ENCODE peak calls at places on chromosomes 5 and 9, in eight cellular contexts. M is ovary, X is SK-N-SH, W is adrenal gland, Y is fibroblast of lung, T is mesenchymal stem cell, P is pancreas, J is psoas muscle. Z is an unnamed sample.

GRCh38 chr9:108057421-108058136 is 568.0 kb upstream of the KLF4 start:
- DNase-seq in X (no peak), T (peak), W (peak), Y (peak), J (no peak), M (no peak), P (no peak), Z (no peak)

GRCh38 chr9:81312346-81312745 is 377.0 kb downstream of the TLE1 start:
- DNase-seq in W (no peak), Y (no peak), P (no peak), X (peak), T (no peak), M (no peak), J (no peak), Z (no peak)

GRCh38 chr9:114409103-114409780 is 21.5 kb upstream of the AKNA start:
- DNase-seq in Y (peak), T (peak), W (no peak), X (no peak), P (no peak), M (no peak), J (no peak), Z (no peak)

GRCh38 chr5:148839960-148840359 is 13.5 kb downstream of the ADRB2 start:
- DNase-seq in W (no peak), X (no peak), M (no peak), Y (no peak), T (no peak), P (no peak), J (no peak), Z (no peak)

GRCh38 chr5:173240091-173241050 is 5.4 kb upstream of the NKX2-5 start:
- DNase-seq in P (no peak), W (no peak), Y (no peak), M (no peak), T (peak), J (no peak), X (no peak), Z (no peak)

GRCh38 chr9:70263421-70263820 is 4.6 kb downstream of the SMC5 start:
- DNase-seq in P (no peak), J (no peak), X (no peak), T (peak), M (no peak), Y (peak), W (no peak), Z (no peak)

GRCh38 chr5:113682497-113683136 is 169.1 kb downstream of the YTHDC2 start:
- DNase-seq in Y (no peak), J (no peak), W (no peak), M (no peak), T (peak), P (no peak), X (no peak), Z (no peak)

GRCh38 chr5:58185397-58186195 is 274.3 kb downstream of the PLK2 start:
- DNase-seq in X (no peak), J (no peak), Y (peak), M (no peak), T (no peak), W (no peak), P (no peak), Z (no peak)

GRCh38 chr5:1321576-1321975 is 23.3 kb downstream of the CLPTM1L start:
- DNase-seq in P (no peak), Y (no peak), J (no peak), W (no peak), T (no peak), X (no peak), M (peak), Z (peak)

GRCh38 chr9:84331119-84331791 is 9.3 kb downstream of the SLC28A3 start:
- DNase-seq in M (no peak), W (no peak), Y (no peak), X (no peak), P (no peak), J (no peak), T (peak), Z (no peak)

GRCh38 chr5:173888473-173889135 is 455 bp downstream of the CPEB4 start:
- DNase-seq in P (peak), Y (no peak), T (peak), M (peak), X (peak), J (peak), W (no peak), Z (peak)

GRCh38 chr5:10157085-10157669 is 92.5 kb downstream of the ATPSCKMT start:
- DNase-seq in P (no peak), W (no peak), Y (no peak), M (no peak), T (no peak), X (no peak), J (no peak), Z (peak)

GRCh38 chr9:112157087-112157486 is 18.0 kb downstream of the SUSD1 start:
- DNase-seq in M (no peak), Y (no peak), W (no peak), T (no peak), X (no peak), J (no peak), P (no peak), Z (no peak)

GRCh38 chr9:71509054-71509453 is 259.3 kb downstream of the CEMIP2 start:
- DNase-seq in J (no peak), X (no peak), W (no peak), Y (no peak), P (no peak), T (no peak), M (no peak), Z (no peak)

GRCh38 chr5:170333161-170333909 is 35.8 kb upstream of the LCP2 start:
- DNase-seq in M (no peak), J (no peak), T (no peak), Y (no peak), X (no peak), W (peak), P (no peak), Z (no peak)

GRCh38 chr9:114894801-114895433 is 35.5 kb downstream of the TNFSF8 start:
- DNase-seq in Y (peak), X (no peak), J (no peak), M (no peak), P (no peak), W (peak), T (peak), Z (no peak)

GRCh38 chr5:180202939-180203573 is 6.0 kb downstream of the RASGEF1C start:
- DNase-seq in W (no peak), J (no peak), T (no peak), Y (no peak), X (no peak), P (no peak), M (no peak), Z (no peak)

GRCh38 chr5:83720805-83721431 is at the start of gene HAPLN1:
- DNase-seq in X (no peak), Y (peak), P (no peak), T (peak), W (no peak), J (no peak), M (no peak), Z (peak)

GRCh38 chr5:123997354-123998215 is 485.6 kb downstream of the CSNK1G3 start:
- DNase-seq in J (no peak), W (no peak), M (no peak), X (peak), P (no peak), Y (peak), T (peak), Z (no peak)

GRCh38 chr5:120436996-120437395 is 27.1 kb upstream of the PRR16 start:
- DNase-seq in J (no peak), Y (peak), M (no peak), X (no peak), W (no peak), P (no peak), T (no peak), Z (no peak)

GRCh38 chr9:76441551-76442322 is 17.2 kb upstream of the GCNT1 start:
- DNase-seq in T (peak), M (no peak), P (no peak), Y (peak), W (no peak), J (no peak), X (no peak), Z (no peak)

GRCh38 chr9:104080983-104081382 is 13.1 kb upstream of the SMC2 start:
- DNase-seq in W (no peak), M (no peak), X (no peak), T (no peak), J (no peak), P (no peak), Y (no peak), Z (peak)

GRCh38 chr9:33375238-33375840 is 27.0 kb downstream of the AQP7 start:
- DNase-seq in T (no peak), X (no peak), M (no peak), Y (peak), J (peak), W (no peak), P (no peak), Z (peak)

GRCh38 chr5:120088831-120089230 is 375.3 kb upstream of the PRR16 start:
- DNase-seq in J (no peak), W (no peak), Y (peak), X (no peak), T (no peak), M (no peak), P (no peak), Z (no peak)

GRCh38 chr5:68991279-68991678 is 102.5 kb upstream of the SLC30A5 start:
- DNase-seq in W (no peak), Y (no peak), J (no peak), M (no peak), T (no peak), X (no peak), P (no peak), Z (no peak)

GRCh38 chr5:166907314-166907713 is 1384.1 kb upstream of the WWC1 start:
- DNase-seq in T (peak), W (no peak), X (no peak), J (no peak), P (no peak), M (no peak), Y (peak), Z (no peak)

GRCh38 chr5:66021585-66021984 is 95.2 kb downstream of the ERBIN start:
- DNase-seq in T (no peak), J (no peak), P (no peak), X (no peak), M (no peak), Y (no peak), W (no peak), Z (no peak)

GRCh38 chr9:135062254-135062653 is 25.2 kb upstream of the OLFM1 start:
- DNase-seq in P (no peak), W (no peak), Y (no peak), J (no peak), M (no peak), X (no peak), T (no peak), Z (no peak)

GRCh38 chr9:96420468-96421219 is 2.5 kb upstream of the ZNF367 start:
- DNase-seq in Y (peak), W (peak), J (no peak), P (peak), T (peak), X (no peak), M (no peak), Z (no peak)

GRCh38 chr9:78963911-78964310 is 607.9 kb upstream of the TLE4 start:
- DNase-seq in M (no peak), P (no peak), J (no peak), X (no peak), W (no peak), T (no peak), Y (no peak), Z (no peak)

GRCh38 chr9:88605500-88606172 is 70.7 kb downstream of the NXNL2 start:
- DNase-seq in T (peak), X (no peak), Y (peak), M (no peak), W (no peak), J (no peak), P (no peak), Z (no peak)

GRCh38 chr9:19660019-19660418 is 128.8 kb downstream of the SLC24A2 start:
- DNase-seq in T (no peak), M (no peak), Y (no peak), W (no peak), J (no peak), X (no peak), P (no peak), Z (no peak)

GRCh38 chr5:171367424-171368370 is 20.0 kb upstream of the NPM1 start:
- DNase-seq in T (peak), P (no peak), Y (peak), W (no peak), M (no peak), J (no peak), X (no peak), Z (no peak)

GRCh38 chr5:16866795-16867584 is 69.1 kb downstream of the MYO10 start:
- DNase-seq in M (no peak), Y (peak), J (no peak), W (no peak), P (peak), X (peak), T (peak), Z (peak)

GRCh38 chr9:130054428-130054786 is 701 bp downstream of the GPR107 start:
- DNase-seq in T (no peak), P (no peak), W (no peak), M (no peak), Y (no peak), X (no peak), J (no peak), Z (no peak)
- H3K27ac ChIP-seq in T (peak), P (peak), W (peak), M (peak), Y (peak), X (peak), J (peak), Z (peak)

GRCh38 chr9:7704543-7704942 is 95.0 kb downstream of the DMAC1 start:
- DNase-seq in P (no peak), T (no peak), J (no peak), Y (no peak), X (no peak), W (no peak), M (no peak), Z (no peak)
- H3K4me3 ChIP-seq in P (no peak), T (no peak), J (no peak), Y (no peak), X (no peak), W (no peak), M (no peak), Z (no peak)

GRCh38 chr9:136361757-136362449 is 1.6 kb downstream of the DNLZ start:
- DNase-seq in T (no peak), X (no peak), P (no peak), J (no peak), W (no peak), Y (no peak), M (no peak), Z (no peak)
- H3K27ac ChIP-seq in T (no peak), X (no peak), P (no peak), J (no peak), W (no peak), Y (peak), M (no peak), Z (no peak)

GRCh38 chr5:141051526-141051876 is 327 bp downstream of the PCDHB1 start:
- DNase-seq in J (no peak), W (no peak), X (peak), Y (no peak), M (no peak), T (no peak), P (no peak), Z (no peak)
- H3K4me3 ChIP-seq in J (peak), W (peak), X (peak), Y (no peak), M (peak), T (peak), P (peak), Z (peak)

GRCh38 chr5:112635771-112636170 is 101.9 kb upstream of the APC start:
- DNase-seq in J (no peak), W (no peak), X (no peak), M (no peak), Y (no peak), T (no peak), P (no peak), Z (no peak)
- H3K27ac ChIP-seq in J (no peak), W (no peak), X (no peak), M (no peak), Y (no peak), T (peak), P (no peak), Z (no peak)

DNA sequence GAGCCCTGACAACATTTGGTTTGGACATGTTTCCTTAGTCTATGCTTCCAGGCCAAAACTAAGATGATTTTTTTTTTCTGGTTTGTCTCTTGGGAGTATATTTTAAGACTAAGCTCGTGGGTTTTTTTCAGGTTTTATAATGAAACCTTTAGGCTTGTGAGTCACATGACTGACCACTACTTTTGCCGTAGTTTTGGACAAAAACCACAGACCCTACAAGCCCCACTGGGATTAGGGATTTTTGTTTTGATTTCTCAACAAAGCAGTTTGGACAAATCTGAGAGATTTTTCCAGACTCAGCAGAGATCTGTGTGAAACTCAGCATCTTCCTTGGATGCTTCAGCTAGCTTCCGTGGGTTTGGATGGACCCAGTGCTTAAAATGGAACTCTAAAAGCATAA is 70.2 kb upstream of the SMIM15 start:
- DNase-seq in J (no peak), M (no peak), Y (no peak), X (no peak), P (no peak), W (no peak), T (no peak), Z (no peak)
- H3K4me3 ChIP-seq in J (no peak), M (no peak), Y (no peak), X (no peak), P (no peak), W (no peak), T (no peak), Z (no peak)

Z was measured in WERI-Rb-1.